ENCODE peak calls at places on chromosome 6, in five cellular contexts. One of them, this sample, is unnamed.

GRCh38 chr6:42979523-42980177 is 669 bp upstream of the PEX6 start:
- DNase-seq in GOT3: no peak
- DNase-seq in activated naive CD8-positive, alpha-beta T cell treated with anti-CD3 and anti-CD28 coated beads for 36 hours: no peak
- DNase-seq in fibroblast of lung: no peak
- DNase-seq in substantia nigra: no peak
- DNase-seq in this sample: no peak

GRCh38 chr6:86010915-86011786 is 368.5 kb upstream of the SYNCRIP start:
- DNase-seq in substantia nigra: no peak
- DNase-seq in activated naive CD8-positive, alpha-beta T cell treated with anti-CD3 and anti-CD28 coated beads for 36 hours: no peak
- DNase-seq in GOT3: no peak
- DNase-seq in fibroblast of lung: no peak
- DNase-seq in this sample: no peak

GRCh38 chr6:160386869-160387518 is 38.8 kb downstream of the SLC22A3 start:
- DNase-seq in fibroblast of lung: peak
- DNase-seq in activated naive CD8-positive, alpha-beta T cell treated with anti-CD3 and anti-CD28 coated beads for 36 hours: no peak
- DNase-seq in GOT3: no peak
- DNase-seq in substantia nigra: no peak
- DNase-seq in this sample: no peak

GRCh38 chr6:49995278-49995677 is 25.9 kb upstream of the DEFB113 start:
- DNase-seq in GOT3: no peak
- DNase-seq in fibroblast of lung: no peak
- DNase-seq in substantia nigra: no peak
- DNase-seq in activated naive CD8-positive, alpha-beta T cell treated with anti-CD3 and anti-CD28 coated beads for 36 hours: no peak
- DNase-seq in this sample: no peak

GRCh38 chr6:109299695-109300564 is 82.3 kb downstream of the CD164 start:
- DNase-seq in substantia nigra: no peak
- DNase-seq in activated naive CD8-positive, alpha-beta T cell treated with anti-CD3 and anti-CD28 coated beads for 36 hours: no peak
- DNase-seq in fibroblast of lung: no peak
- DNase-seq in GOT3: no peak
- DNase-seq in this sample: no peak

GRCh38 chr6:127299522-127300240 is 33.0 kb downstream of the RNF146 start:
- DNase-seq in fibroblast of lung: no peak
- DNase-seq in GOT3: no peak
- DNase-seq in substantia nigra: no peak
- DNase-seq in activated naive CD8-positive, alpha-beta T cell treated with anti-CD3 and anti-CD28 coated beads for 36 hours: no peak
- DNase-seq in this sample: no peak

GRCh38 chr6:156780117-156780641 is 3.0 kb downstream of the ARID1B start:
- DNase-seq in GOT3: peak
- DNase-seq in substantia nigra: no peak
- DNase-seq in activated naive CD8-positive, alpha-beta T cell treated with anti-CD3 and anti-CD28 coated beads for 36 hours: peak
- DNase-seq in fibroblast of lung: peak
- DNase-seq in this sample: peak

GRCh38 chr6:78511019-78511418 is 356.3 kb upstream of the IRAK1BP1 start:
- DNase-seq in GOT3: no peak
- DNase-seq in fibroblast of lung: no peak
- DNase-seq in activated naive CD8-positive, alpha-beta T cell treated with anti-CD3 and anti-CD28 coated beads for 36 hours: no peak
- DNase-seq in substantia nigra: no peak
- DNase-seq in this sample: no peak

GRCh38 chr6:134119481-134119880 is 67.1 kb upstream of the SLC2A12 start:
- DNase-seq in GOT3: no peak
- DNase-seq in substantia nigra: no peak
- DNase-seq in fibroblast of lung: no peak
- DNase-seq in activated naive CD8-positive, alpha-beta T cell treated with anti-CD3 and anti-CD28 coated beads for 36 hours: no peak
- DNase-seq in this sample: no peak

GRCh38 chr6:26592649-26593048 is 4.1 kb upstream of the ABT1 start:
- DNase-seq in substantia nigra: no peak
- DNase-seq in activated naive CD8-positive, alpha-beta T cell treated with anti-CD3 and anti-CD28 coated beads for 36 hours: no peak
- DNase-seq in GOT3: no peak
- DNase-seq in fibroblast of lung: no peak
- DNase-seq in this sample: no peak